ENCODE peak calls at places on chromosome 18, in nine cellular contexts. One of them, this sample, is unnamed.

GRCh38 chr18:62637807-62638687 is 77.3 kb upstream of the PHLPP1 start:
- DNase-seq in HEK293T: peak; percentile 59
- DNase-seq in ovary: no peak
- DNase-seq in left ventricle myocardium superior: peak; percentile 41
- DNase-seq in ureter: no peak
- DNase-seq in upper lobe of right lung: no peak
- DNase-seq in neuronal stem cell: no peak
- DNase-seq in renal cortical epithelial cell: peak; percentile 11
- DNase-seq in EH: peak; percentile 25
- DNase-seq in this sample: no peak

GRCh38 chr18:8462651-8463185 is 146.5 kb upstream of the RAB12 start:
- DNase-seq in neuronal stem cell: no peak
- DNase-seq in upper lobe of right lung: no peak
- DNase-seq in ureter: no peak
- DNase-seq in HEK293T: no peak
- DNase-seq in ovary: no peak
- DNase-seq in EH: no peak
- DNase-seq in left ventricle myocardium superior: no peak
- DNase-seq in renal cortical epithelial cell: no peak
- DNase-seq in this sample: no peak

GRCh38 chr18:38033282-38033681 is 467.7 kb upstream of the CELF4 start:
- DNase-seq in left ventricle myocardium superior: no peak
- DNase-seq in EH: no peak
- DNase-seq in renal cortical epithelial cell: peak; percentile 74
- DNase-seq in HEK293T: no peak
- DNase-seq in ureter: no peak
- DNase-seq in neuronal stem cell: no peak
- DNase-seq in upper lobe of right lung: no peak
- DNase-seq in ovary: no peak
- DNase-seq in this sample: no peak

GRCh38 chr18:3441290-3441689 is 8.7 kb upstream of the TGIF1 start:
- DNase-seq in ureter: no peak
- DNase-seq in left ventricle myocardium superior: no peak
- DNase-seq in upper lobe of right lung: no peak
- DNase-seq in HEK293T: no peak
- DNase-seq in neuronal stem cell: no peak
- DNase-seq in renal cortical epithelial cell: peak; percentile 64
- DNase-seq in ovary: no peak
- DNase-seq in EH: peak; percentile 45
- DNase-seq in this sample: no peak

GRCh38 chr18:78566720-78567119 is 412.9 kb upstream of the SALL3 start:
- DNase-seq in ureter: no peak
- DNase-seq in EH: no peak
- DNase-seq in neuronal stem cell: no peak
- DNase-seq in HEK293T: no peak
- DNase-seq in renal cortical epithelial cell: no peak
- DNase-seq in ovary: no peak
- DNase-seq in left ventricle myocardium superior: no peak
- DNase-seq in upper lobe of right lung: no peak
- DNase-seq in this sample: no peak

GRCh38 chr18:7721532-7721931 is 154.4 kb downstream of the PTPRM start:
- DNase-seq in ovary: no peak
- DNase-seq in ureter: no peak
- DNase-seq in upper lobe of right lung: no peak
- DNase-seq in renal cortical epithelial cell: no peak
- DNase-seq in EH: no peak
- DNase-seq in left ventricle myocardium superior: no peak
- DNase-seq in HEK293T: no peak
- DNase-seq in neuronal stem cell: no peak
- DNase-seq in this sample: no peak

GRCh38 chr18:32092422-32093105 is 890 bp downstream of the RNF138 start:
- DNase-seq in upper lobe of right lung: peak; percentile 100
- DNase-seq in ureter: peak; percentile 99
- DNase-seq in EH: peak; percentile 97
- DNase-seq in renal cortical epithelial cell: peak; percentile 79
- DNase-seq in neuronal stem cell: peak; percentile 95
- DNase-seq in HEK293T: peak; percentile 100
- DNase-seq in left ventricle myocardium superior: peak; percentile 100
- DNase-seq in ovary: peak; percentile 100
- DNase-seq in this sample: peak; percentile 100

GRCh38 chr18:2903006-2903405 is 56.2 kb downstream of the EMILIN2 start:
- DNase-seq in HEK293T: no peak
- DNase-seq in ovary: peak; percentile 89
- DNase-seq in ureter: peak; percentile 71
- DNase-seq in renal cortical epithelial cell: no peak
- DNase-seq in upper lobe of right lung: no peak
- DNase-seq in EH: peak; percentile 86
- DNase-seq in left ventricle myocardium superior: peak; percentile 83
- DNase-seq in neuronal stem cell: no peak
- DNase-seq in this sample: peak; percentile 71

GRCh38 chr18:48019557-48019956 is 89.1 kb upstream of the SMAD2 start:
- DNase-seq in neuronal stem cell: no peak
- DNase-seq in EH: no peak
- DNase-seq in ureter: peak; percentile 33
- DNase-seq in ovary: no peak
- DNase-seq in HEK293T: no peak
- DNase-seq in upper lobe of right lung: no peak
- DNase-seq in renal cortical epithelial cell: no peak
- DNase-seq in left ventricle myocardium superior: no peak
- DNase-seq in this sample: no peak

GRCh38 chr18:39350916-39351315 is 1785.3 kb upstream of the CELF4 start:
- DNase-seq in HEK293T: no peak
- DNase-seq in neuronal stem cell: no peak
- DNase-seq in upper lobe of right lung: no peak
- DNase-seq in ureter: no peak
- DNase-seq in left ventricle myocardium superior: no peak
- DNase-seq in renal cortical epithelial cell: no peak
- DNase-seq in ovary: no peak
- DNase-seq in EH: no peak
- DNase-seq in this sample: no peak

GRCh38 chr18:9446839-9447238 is 28.5 kb upstream of the RALBP1 start:
- DNase-seq in upper lobe of right lung: no peak
- DNase-seq in ovary: no peak
- DNase-seq in ureter: no peak
- DNase-seq in HEK293T: no peak
- DNase-seq in EH: peak; percentile 11
- DNase-seq in neuronal stem cell: no peak
- DNase-seq in renal cortical epithelial cell: peak; percentile 3
- DNase-seq in left ventricle myocardium superior: no peak
- DNase-seq in this sample: no peak

GRCh38 chr18:28831476-28831875 is 654.5 kb upstream of the CDH2 start:
- DNase-seq in upper lobe of right lung: no peak
- DNase-seq in HEK293T: no peak
- DNase-seq in ureter: no peak
- DNase-seq in renal cortical epithelial cell: no peak
- DNase-seq in EH: peak; percentile 9
- DNase-seq in neuronal stem cell: no peak
- DNase-seq in left ventricle myocardium superior: no peak
- DNase-seq in ovary: no peak
- DNase-seq in this sample: no peak

GRCh38 chr18:37641573-37641972 is 76.0 kb upstream of the CELF4 start:
- DNase-seq in HEK293T: no peak
- DNase-seq in ovary: no peak
- DNase-seq in ureter: no peak
- DNase-seq in upper lobe of right lung: no peak
- DNase-seq in renal cortical epithelial cell: no peak
- DNase-seq in neuronal stem cell: no peak
- DNase-seq in left ventricle myocardium superior: no peak
- DNase-seq in EH: no peak
- DNase-seq in this sample: no peak

GRCh38 chr18:55265916-55266488 is 306.7 kb upstream of the CCDC68 start:
- DNase-seq in left ventricle myocardium superior: no peak
- DNase-seq in upper lobe of right lung: no peak
- DNase-seq in ureter: no peak
- DNase-seq in ovary: no peak
- DNase-seq in EH: peak; percentile 65
- DNase-seq in neuronal stem cell: no peak
- DNase-seq in renal cortical epithelial cell: no peak
- DNase-seq in HEK293T: no peak
- DNase-seq in this sample: no peak

GRCh38 chr18:49764032-49764431 is 49.3 kb downstream of the ACAA2 start:
- DNase-seq in ovary: no peak
- DNase-seq in left ventricle myocardium superior: no peak
- DNase-seq in HEK293T: no peak
- DNase-seq in EH: peak; percentile 78
- DNase-seq in upper lobe of right lung: peak; percentile 43
- DNase-seq in ureter: no peak
- DNase-seq in renal cortical epithelial cell: peak; percentile 65
- DNase-seq in neuronal stem cell: no peak
- DNase-seq in this sample: no peak

This sample was measured in psoas muscle.